ENCODE peak calls at places on chromosomes 5 and 9, in ten cellular contexts. Y is psoas muscle; D is A549; P is lung; G is body of pancreas; V is left ventricle myocardium inferior; A is PC-3; W is CD8-positive, alpha-beta memory T cell; U is adrenal gland; J is neural progenitor cell. C is an unnamed sample.

GRCh38 chr9:116471093-116471906 is 215.8 kb upstream of the TRIM32 start:
- DNase-seq in Y (no peak), D (no peak), P (peak; percentile 33), G (peak; percentile 29), V (peak; percentile 21), A (no peak), W (no peak), U (peak; percentile 58), J (peak; percentile 87), C (peak; percentile 73)

GRCh38 chr9:113709721-113710120 is 166.4 kb upstream of the ZNF618 start:
- DNase-seq in Y (no peak), D (no peak), P (no peak), G (no peak), V (no peak), A (no peak), W (no peak), U (no peak), J (no peak), C (no peak)

GRCh38 chr5:56429110-56429561 is 196.0 kb upstream of the ANKRD55 start:
- DNase-seq in Y (peak; percentile 59), D (peak; percentile 62), P (no peak), G (peak; percentile 50), V (peak; percentile 52), A (no peak), W (no peak), U (peak; percentile 16), J (no peak), C (no peak)

GRCh38 chr9:34546834-34547827 is 24.3 kb upstream of the ENHO start:
- DNase-seq in Y (peak; percentile 80), D (peak; percentile 78), P (peak; percentile 57), G (peak; percentile 48), V (peak; percentile 46), A (peak; percentile 74), W (no peak), U (peak; percentile 62), J (peak; percentile 86), C (peak; percentile 57)

GRCh38 chr9:129125478-129125877 is 14.3 kb downstream of the PTPA start:
- DNase-seq in Y (no peak), D (peak; percentile 50), P (no peak), G (no peak), V (no peak), A (peak; percentile 69), W (no peak), U (no peak), J (no peak), C (peak; percentile 87)

GRCh38 chr5:1801954-1802295 is 718 bp downstream of the NDUFS6 start:
- DNase-seq in Y (no peak), D (peak; percentile 17), P (no peak), G (no peak), V (no peak), A (peak; percentile 25), W (no peak), U (no peak), J (peak; percentile 51), C (no peak)

GRCh38 chr9:111036068-111036789 is 2.0 kb downstream of the LPAR1 start:
- DNase-seq in Y (peak; percentile 75), D (peak; percentile 34), P (peak; percentile 39), G (peak; percentile 65), V (peak; percentile 66), A (peak; percentile 67), W (no peak), U (peak; percentile 24), J (peak; percentile 79), C (peak; percentile 29)

GRCh38 chr5:168765220-168766037 is 186.3 kb upstream of the PANK3 start:
- DNase-seq in Y (peak; percentile 60), D (no peak), P (no peak), G (no peak), V (no peak), A (no peak), W (no peak), U (peak; percentile 63), J (no peak), C (peak; percentile 16)

GRCh38 chr5:43601454-43602260 is 1.3 kb upstream of the NNT start:
- DNase-seq in Y (no peak), D (no peak), P (no peak), G (no peak), V (no peak), A (peak; percentile 42), W (no peak), U (peak; percentile 4), J (no peak), C (peak; percentile 50)

GRCh38 chr5:171954721-171955120 is 51.7 kb downstream of the FBXW11 start:
- DNase-seq in Y (no peak), D (no peak), P (no peak), G (no peak), V (no peak), A (peak; percentile 78), W (no peak), U (no peak), J (no peak), C (peak; percentile 84)

GRCh38 chr9:21965401-21965951 is 28.7 kb downstream of the CDKN2A start:
- DNase-seq in Y (peak; percentile 62), D (no peak), P (peak; percentile 40), G (peak; percentile 57), V (no peak), A (peak; percentile 60), W (no peak), U (peak; percentile 72), J (peak; percentile 89), C (peak; percentile 65)

GRCh38 chr5:14685757-14686156 is 21.2 kb downstream of the OTULIN start:
- DNase-seq in Y (no peak), D (peak; percentile 56), P (no peak), G (no peak), V (no peak), A (peak; percentile 79), W (peak; percentile 59), U (peak; percentile 42), J (peak; percentile 63), C (peak; percentile 45)
- H3K9me3 ChIP-seq in Y (peaks cover 8% of the 10 kb centered on the region), D (peaks cover 9% of the 10 kb centered on the region), P (no peaks in the 10 kb centered on the region), G (no peaks in the 10 kb centered on the region), V (peaks cover 9% of the 10 kb centered on the region), A (no peaks in the 10 kb centered on the region), W (no peaks in the 10 kb centered on the region), U (no peaks in the 10 kb centered on the region), J (no peaks in the 10 kb centered on the region), C (peaks cover 5% of the 10 kb centered on the region)

DNA sequence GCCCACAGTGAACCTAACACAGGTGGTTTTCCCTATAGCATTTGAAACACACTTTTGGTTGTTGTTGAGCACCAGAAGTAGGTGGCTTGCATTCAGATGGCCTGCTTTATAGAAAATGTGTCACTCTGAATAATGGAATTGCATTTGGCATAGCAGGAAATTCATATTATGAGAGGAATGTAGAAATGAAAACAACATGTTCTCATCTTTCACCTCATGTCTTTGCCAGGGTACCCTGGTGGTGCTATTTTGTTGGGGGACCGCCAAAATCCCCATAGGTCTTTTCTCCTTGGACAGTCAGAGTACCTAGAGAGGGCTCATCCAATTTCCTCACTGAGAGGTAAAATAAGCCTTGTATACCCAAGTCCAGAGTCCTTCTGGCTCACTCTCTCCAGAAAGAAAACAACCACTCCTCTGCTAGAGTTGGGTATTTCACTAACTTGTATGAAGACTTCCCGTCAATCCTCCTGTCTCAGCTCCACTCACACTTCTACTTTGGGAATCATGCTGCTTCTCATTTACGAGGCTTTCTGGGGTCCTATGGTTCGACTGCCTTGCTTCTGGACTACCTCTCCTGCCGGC is 67.4 kb downstream of the MRPS27 start:
- DNase-seq in Y (no peak), D (no peak), P (no peak), G (no peak), V (no peak), A (peak; percentile 31), W (no peak), U (no peak), J (no peak), C (no peak)
- H3K27ac ChIP-seq in Y (no peak overlapping the region), D (peak overlapping the region; percentile 30), P (no peak overlapping the region), G (no peak overlapping the region), V (no peak overlapping the region), A (peak overlapping the region; percentile 41), W (no peak overlapping the region), U (no peak overlapping the region), J (peak overlapping the region; percentile 40), C (peak overlapping the region; percentile 12)

GRCh38 chr5:63837437-63837836 is 124.8 kb downstream of the HTR1A start:
- DNase-seq in Y (no peak), D (no peak), P (no peak), G (no peak), V (no peak), A (no peak), W (no peak), U (no peak), J (no peak), C (no peak)
- H3K9me3 ChIP-seq in Y (no peaks in the 10 kb centered on the region), D (no peaks in the 10 kb centered on the region), P (no peaks in the 10 kb centered on the region), G (no peaks in the 10 kb centered on the region), V (no peaks in the 10 kb centered on the region), A (no peaks in the 10 kb centered on the region), W (no peaks in the 10 kb centered on the region), U (no peaks in the 10 kb centered on the region), J (no peaks in the 10 kb centered on the region), C (no peaks in the 10 kb centered on the region)

GRCh38 chr9:124696101-124696500 is 75.0 kb downstream of the NR6A1 start:
- DNase-seq in Y (no peak), D (no peak), P (no peak), G (no peak), V (no peak), A (no peak), W (no peak), U (no peak), J (peak; percentile 13), C (peak; percentile 82)
- H3K27ac ChIP-seq in Y (no peak overlapping the region), D (peak overlapping the region; percentile 78), P (no peak overlapping the region), G (no peak overlapping the region), V (no peak overlapping the region), A (no peak overlapping the region), W (no peak overlapping the region), U (no peak overlapping the region), J (no peak overlapping the region), C (peak overlapping the region; percentile 92)

GRCh38 chr5:141260458-141261237 is 15.5 kb downstream of the PCDHB15 start:
- DNase-seq in Y (no peak), D (peak; percentile 31), P (no peak), G (no peak), V (no peak), A (peak; percentile 7), W (no peak), U (no peak), J (peak; percentile 11), C (peak; percentile 5)
- H3K9me3 ChIP-seq in Y (peaks cover 97% of the 10 kb centered on the region), D (peaks cover 88% of the 10 kb centered on the region), P (peaks cover 66% of the 10 kb centered on the region), G (peaks cover 76% of the 10 kb centered on the region), V (peaks cover 100% of the 10 kb centered on the region), A (peaks cover 34% of the 10 kb centered on the region), W (peaks cover 48% of the 10 kb centered on the region), U (peaks cover 65% of the 10 kb centered on the region), J (peaks cover 56% of the 10 kb centered on the region), C (peaks cover 29% of the 10 kb centered on the region)